ENCODE peak calls at places on chromosomes 2 and 18, in four cellular contexts. I is T-helper 2 cell, H is fibroblast of pulmonary artery, C is dorsolateral prefrontal cortex. L is an unnamed sample.

GRCh38 chr2:217604527-217605279 is 398.1 kb downstream of the TNS1 start:
- DNase-seq in H (no peak), I (no peak), C (no peak), L (no peak)

GRCh38 chr2:232382331-232383225 is 4.0 kb downstream of the ALPP start:
- DNase-seq in H (no peak), C (no peak), I (no peak), L (no peak)

GRCh38 chr18:77086656-77087390 is 45.8 kb downstream of the MBP start:
- DNase-seq in I (no peak), H (no peak), C (no peak), L (no peak)

GRCh38 chr2:66000888-66001287 is 434.0 kb upstream of the MEIS1 start:
- DNase-seq in I (no peak), C (no peak), H (no peak), L (no peak)

GRCh38 chr2:218886461-218886947 is 5.9 kb downstream of the WNT10A start:
- DNase-seq in I (no peak), H (no peak), C (peak; percentile 65), L (no peak)

GRCh38 chr2:64989982-64990614 is 899 bp downstream of the SLC1A4 start:
- DNase-seq in I (no peak), C (no peak), H (no peak), L (no peak)

GRCh38 chr2:137838255-137839092 is 125.8 kb upstream of the HNMT start:
- DNase-seq in I (no peak), H (peak; percentile 71), C (no peak), L (no peak)

GRCh38 chr18:49758263-49758610 is 55.1 kb downstream of the ACAA2 start:
- DNase-seq in I (no peak), H (no peak), C (no peak), L (no peak)

GRCh38 chr18:7358989-7359726 is 128.3 kb downstream of the LRRC30 start:
- DNase-seq in H (no peak), I (no peak), C (no peak), L (no peak)

GRCh38 chr2:156031121-156031520 is 301.4 kb downstream of the NR4A2 start:
- DNase-seq in I (no peak), C (no peak), H (peak; percentile 1), L (no peak)